ENCODE peak calls at places on chromosomes 12 and 14, in seven cellular contexts. R is activated T-cell treated with anti-CD3 and anti-CD28 coated beads for 48 hours; N is stimulated activated effector memory CD8-positive, alpha-beta T cell treated with anti-CD3 and anti-CD28 coated beads, Interleukin-12 subunit alpha, Interleukin-12 subunit beta, amount 100 ng/mL, for 72 hours; H is brain microvascular endothelial cell; O is CD8-positive, alpha-beta T cell; K is A172; E is activated T-helper 1 cell treated with anti-CD3 and anti-CD28 coated beads, Interleukin-12 subunit alpha, Interleukin-12 subunit beta, Interleukin-2, Interleukin-4 antibody, amounts not matched to agents 30 ng/mL and 10 ng/mL and 1 ng/mL, durations not matched to agents 14 hours and 24 hours and 36 hours. P is an unnamed sample.

GRCh38 chr14:69153848-69154208 is 909 bp upstream of the DCAF5 start:
- DNase-seq in R (no peak), N (no peak), H (no peak), O (peak), K (no peak), E (no peak), P (no peak)

GRCh38 chr12:28351414-28351813 is 161.2 kb downstream of the CCDC91 start:
- DNase-seq in R (no peak), N (no peak), H (no peak), O (no peak), K (no peak), E (no peak), P (no peak)

GRCh38 chr14:58299665-58300202 is 1.4 kb downstream of the ARID4A start:
- DNase-seq in R (no peak), N (peak), H (no peak), O (peak), K (no peak), E (no peak), P (no peak)

GRCh38 chr14:101518611-101519048 is 42.7 kb upstream of the DIO3 start:
- DNase-seq in R (no peak), N (no peak), H (no peak), O (no peak), K (no peak), E (no peak), P (no peak)

GRCh38 chr12:112013601-112014402 is 576 bp downstream of the ERP29 start:
- DNase-seq in R (peak), N (peak), H (peak), O (peak), K (peak), E (peak), P (peak)

GRCh38 chr12:120194534-120195395 is at the start of gene GCN1:
- DNase-seq in R (peak), N (peak), H (peak), O (peak), K (peak), E (peak), P (peak)

GRCh38 chr12:116332705-116333380 is 55.4 kb upstream of the MED13L start:
- DNase-seq in R (no peak), N (no peak), H (no peak), O (no peak), K (peak), E (no peak), P (no peak)

GRCh38 chr12:31029916-31030562 is 43.6 kb upstream of the DDX11 start:
- DNase-seq in R (no peak), N (no peak), H (no peak), O (no peak), K (no peak), E (no peak), P (no peak)

GRCh38 chr12:6996040-6996441 is 22.2 kb downstream of the LPCAT3 start:
- DNase-seq in R (no peak), N (no peak), H (peak), O (no peak), K (peak), E (no peak), P (no peak)

GRCh38 chr12:57085999-57086950 is 2.6 kb upstream of the NAB2 start:
- DNase-seq in R (peak), N (peak), H (peak), O (peak), K (peak), E (no peak), P (peak)

GRCh38 chr12:131773582-131774221 is 54.5 kb upstream of the MMP17 start:
- DNase-seq in R (no peak), N (no peak), H (no peak), O (no peak), K (no peak), E (peak), P (no peak)

GRCh38 chr14:74843653-74844052 is 32.3 kb downstream of the PROX2 start:
- DNase-seq in R (no peak), N (no peak), H (peak), O (no peak), K (no peak), E (no peak), P (no peak)

GRCh38 chr14:22774011-22774706 is 7.7 kb downstream of the OXA1L start:
- DNase-seq in R (no peak), N (no peak), H (no peak), O (no peak), K (no peak), E (no peak), P (no peak)

GRCh38 chr12:124397807-124398577 is 103.1 kb downstream of the RFLNA start:
- DNase-seq in R (no peak), N (no peak), H (no peak), O (no peak), K (no peak), E (no peak), P (no peak)

GRCh38 chr12:43285248-43285647 is 266.8 kb downstream of the ADAMTS20 start:
- DNase-seq in R (no peak), N (no peak), H (peak), O (no peak), K (peak), E (no peak), P (no peak)

GRCh38 chr14:68442828-68443460 is 349.9 kb downstream of the ZFP36L1 start:
- DNase-seq in R (no peak), N (no peak), H (peak), O (no peak), K (no peak), E (no peak), P (no peak)

GRCh38 chr14:88502740-88503139 is 52.1 kb downstream of the PTPN21 start:
- DNase-seq in R (no peak), N (no peak), H (no peak), O (no peak), K (no peak), E (no peak), P (no peak)

GRCh38 chr14:93114713-93115068 is 1.0 kb downstream of the ITPK1 start:
- DNase-seq in R (no peak), N (no peak), H (no peak), O (no peak), K (no peak), E (no peak), P (peak)